ENCODE peak calls at places on chromosomes 11 and 22, in six cellular contexts. F, I, A, V, N and H are unnamed samples.

GRCh38 chr11:15692739-15693138 is 578.0 kb downstream of the INSC start:
- DNase-seq in I (peak), A (no peak), F (no peak), V (no peak), N (no peak), H (no peak)

GRCh38 chr11:35483131-35483800 is 42.1 kb downstream of the PAMR1 start:
- DNase-seq in N (no peak), I (no peak), F (no peak), A (no peak), V (no peak), H (no peak)

GRCh38 chr22:35325209-35325608 is 25.5 kb downstream of the TOM1 start:
- DNase-seq in N (no peak), I (no peak), V (no peak), F (no peak), A (no peak), H (no peak)

GRCh38 chr22:42949159-42949558 is 65.8 kb downstream of the PACSIN2 start:
- DNase-seq in V (no peak), F (no peak), A (no peak), N (no peak), I (no peak), H (no peak)

GRCh38 chr11:60377737-60378136 is 595 bp upstream of the MS4A7 start:
- DNase-seq in N (peak), F (no peak), V (no peak), A (no peak), I (no peak), H (no peak)

GRCh38 chr11:73746701-73747100 is 14.2 kb downstream of the RAB6A start:
- DNase-seq in N (no peak), F (no peak), A (no peak), V (no peak), I (no peak), H (no peak)

GRCh38 chr22:37105154-37105553 is 4.4 kb downstream of the TMPRSS6 start:
- DNase-seq in F (no peak), A (no peak), V (no peak), I (no peak), N (no peak), H (no peak)

GRCh38 chr22:27197618-27198017 is 540.2 kb downstream of the MIAT start:
- DNase-seq in A (no peak), F (peak), I (no peak), V (no peak), N (no peak), H (no peak)

GRCh38 chr11:68365943-68366435 is 53.6 kb downstream of the LRP5 start:
- DNase-seq in V (no peak), N (no peak), A (no peak), I (no peak), F (no peak), H (no peak)

GRCh38 chr11:106482920-106483761 is 405.7 kb downstream of the AASDHPPT start:
- DNase-seq in A (no peak), N (no peak), F (no peak), V (no peak), I (no peak), H (peak)

GRCh38 chr11:85772700-85773099 is 38.2 kb downstream of the SYTL2 start:
- DNase-seq in F (no peak), A (no peak), N (no peak), V (peak), I (no peak), H (no peak)

GRCh38 chr11:20351870-20352269 is 11.6 kb upstream of the HTATIP2 start:
- DNase-seq in F (no peak), N (no peak), I (no peak), A (no peak), V (no peak), H (no peak)

GRCh38 chr11:57485217-57486007 is 25.1 kb downstream of the RTN4RL2 start:
- DNase-seq in F (no peak), N (no peak), V (no peak), A (no peak), I (no peak), H (no peak)

GRCh38 chr11:66360406-66361073 is 11.0 kb downstream of the SLC29A2 start:
- DNase-seq in I (no peak), N (no peak), V (no peak), F (peak), A (no peak), H (no peak)

GRCh38 chr11:34206598-34207300 is 101.3 kb downstream of the NAT10 start:
- DNase-seq in N (no peak), A (no peak), I (no peak), F (no peak), V (no peak), H (no peak)

GRCh38 chr11:63986932-63987513 is 785 bp downstream of the OTUB1 start:
- DNase-seq in V (no peak), F (no peak), I (no peak), N (no peak), A (no peak), H (no peak)

GRCh38 chr11:63991558-63991957 is 5.3 kb downstream of the OTUB1 start:
- DNase-seq in I (no peak), A (no peak), F (no peak), V (no peak), N (no peak), H (no peak)

GRCh38 chr11:63986156-63986931 is at the start of gene OTUB1:
- DNase-seq in V (peak), I (peak), A (peak), F (peak), N (peak), H (peak)

DNA sequence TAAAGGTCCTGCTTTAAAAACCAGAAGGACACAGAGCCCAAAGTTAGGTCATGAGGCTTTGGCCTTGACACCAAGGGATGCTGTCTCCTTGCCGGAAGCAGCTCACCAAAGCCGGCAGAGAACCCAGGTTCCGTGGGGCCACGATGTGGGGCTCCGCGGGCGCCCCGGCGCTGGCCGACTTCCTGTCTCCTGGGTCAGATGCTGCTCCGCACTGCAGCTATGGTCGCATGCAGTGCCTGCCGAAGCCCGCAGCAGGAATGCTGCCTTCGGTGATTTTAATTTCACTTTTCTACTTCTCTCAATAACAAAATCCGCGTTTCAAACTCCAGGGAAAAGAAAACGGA is 454 bp upstream of the OTUB1 start:
- DNase-seq in I (no peak), V (peak), N (peak), A (peak), F (peak), H (no peak)
- TF ChIP-seq CREB1 in I (no peak), V (no peak), N (no peak), A (no peak), F (no peak), H (no peak)

GRCh38 chr11:104036603-104037394 is at the start of gene DDI1:
- DNase-seq in N (no peak), A (no peak), V (no peak), F (no peak), I (no peak), H (no peak)
- TF ChIP-seq CREB1 in N (no peak), A (no peak), V (no peak), F (no peak), I (no peak), H (no peak)

DNA sequence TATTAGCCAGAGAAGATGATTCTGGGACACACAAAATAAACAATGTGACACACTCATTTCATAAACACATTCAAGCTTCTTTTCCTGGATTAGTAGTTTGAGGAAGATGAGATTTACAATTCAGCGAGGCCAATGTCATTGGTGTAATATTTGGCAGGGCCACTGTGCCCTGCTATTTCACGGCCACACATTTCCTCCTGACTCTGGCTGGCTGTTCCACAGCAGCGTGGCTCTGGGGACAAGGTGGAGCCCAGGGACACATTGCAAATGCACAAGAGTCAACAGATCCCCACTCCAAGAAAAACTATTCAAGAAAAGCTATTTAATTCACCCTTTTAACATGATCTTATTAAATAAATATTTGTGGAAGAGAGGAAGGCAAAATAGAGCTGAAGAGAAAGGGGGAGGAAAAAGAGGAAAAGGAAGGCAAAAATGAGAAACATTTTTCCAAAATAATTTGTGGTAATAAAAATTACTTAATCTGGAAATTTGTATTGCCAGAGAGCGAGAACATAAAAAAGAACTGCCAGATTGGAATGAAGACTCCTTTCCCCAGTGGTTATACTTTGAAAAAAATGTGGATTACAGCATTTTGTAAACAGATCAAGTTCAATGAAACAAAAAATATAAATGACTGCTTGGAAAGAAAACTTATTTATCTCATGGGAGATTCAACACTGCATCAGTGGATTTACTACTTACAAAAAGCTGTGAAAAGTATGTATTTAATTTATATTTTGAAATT is 27.1 kb downstream of the NXPE2 start:
- DNase-seq in I (no peak), N (no peak), V (no peak), F (no peak), A (no peak), H (no peak)
- TF ChIP-seq CREB1 in I (no peak), N (no peak), V (no peak), F (no peak), A (no peak), H (no peak)

GRCh38 chr11:70577258-70577603 is 178.9 kb downstream of the CTTN start:
- DNase-seq in I (no peak), A (no peak), N (no peak), F (no peak), V (no peak), H (no peak)
- TF ChIP-seq CREB1 in I (no peak), A (no peak), N (no peak), F (no peak), V (no peak), H (no peak)

GRCh38 chr22:48796295-48797015 is 1031.2 kb downstream of the BRD1 start:
- DNase-seq in A (peak), N (no peak), I (peak), V (no peak), F (no peak), H (no peak)

GRCh38 chr22:48800036-48800885 is 1027.4 kb downstream of the BRD1 start:
- DNase-seq in V (no peak), A (no peak), I (no peak), N (no peak), F (no peak), H (no peak)

GRCh38 chr22:48797731-48798130 is 1029.9 kb downstream of the BRD1 start:
- DNase-seq in V (no peak), A (no peak), I (no peak), N (no peak), F (no peak), H (no peak)

GRCh38 chr22:48799227-48799970 is 1028.3 kb downstream of the BRD1 start:
- DNase-seq in V (no peak), N (no peak), F (no peak), A (no peak), I (no peak), H (no peak)

DNA sequence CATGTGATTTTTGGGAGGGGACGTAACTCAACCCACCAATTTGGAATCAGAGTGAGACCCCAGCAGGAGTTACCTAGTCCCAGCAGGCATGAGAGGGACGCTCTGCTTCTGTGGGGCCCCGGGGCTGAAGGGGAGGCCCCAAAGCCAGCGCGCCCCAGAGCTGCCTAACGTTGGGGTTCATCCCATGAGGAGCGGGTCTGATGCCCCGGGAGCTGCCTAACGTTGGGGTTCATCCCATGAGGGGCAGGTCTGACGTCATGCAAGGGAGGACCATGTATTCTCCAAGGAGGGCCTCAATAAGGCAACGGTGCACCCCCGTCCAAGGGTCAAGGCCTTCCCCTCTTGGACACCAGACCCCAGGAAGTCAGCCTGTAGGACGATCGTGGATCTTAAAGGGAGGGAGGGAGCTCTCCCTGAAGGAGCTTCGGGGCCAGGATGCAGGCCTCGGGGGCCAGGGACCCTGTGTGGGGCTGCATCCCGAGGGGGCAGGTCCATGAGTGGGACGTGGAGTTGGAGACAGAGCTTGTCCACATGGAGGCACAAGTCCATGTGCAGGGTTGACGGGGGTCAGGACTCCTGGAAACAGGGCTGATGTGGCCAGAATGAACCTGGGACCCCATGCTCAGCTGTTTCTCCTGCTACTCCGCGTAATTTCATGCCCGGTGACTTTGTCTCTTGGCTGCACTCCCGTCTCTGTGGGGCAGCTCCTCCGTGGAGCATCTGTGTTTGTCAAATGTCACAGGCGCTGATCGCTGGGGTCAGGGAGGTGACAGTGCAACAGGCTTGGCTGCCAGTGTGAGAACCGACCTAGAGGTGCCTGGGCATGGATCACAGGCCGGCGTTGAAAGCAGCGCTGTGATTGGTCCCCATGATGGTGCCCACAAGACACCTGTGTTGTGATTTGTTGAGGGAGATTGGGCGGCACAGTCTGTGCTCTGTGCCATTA is 1029.1 kb downstream of the BRD1 start:
- DNase-seq in F (no peak), N (no peak), A (no peak), V (no peak), I (no peak), H (no peak)
- TF ChIP-seq CREB1 in F (no peak), N (no peak), A (no peak), V (no peak), I (no peak), H (peak)

GRCh38 chr11:13007182-13007581 is 1.9 kb upstream of the RASSF10 start:
- DNase-seq in F (no peak), V (no peak), I (no peak), N (no peak), A (no peak), H (peak)
- TF ChIP-seq CREB1 in F (no peak), V (no peak), I (no peak), N (no peak), A (no peak), H (no peak)

DNA sequence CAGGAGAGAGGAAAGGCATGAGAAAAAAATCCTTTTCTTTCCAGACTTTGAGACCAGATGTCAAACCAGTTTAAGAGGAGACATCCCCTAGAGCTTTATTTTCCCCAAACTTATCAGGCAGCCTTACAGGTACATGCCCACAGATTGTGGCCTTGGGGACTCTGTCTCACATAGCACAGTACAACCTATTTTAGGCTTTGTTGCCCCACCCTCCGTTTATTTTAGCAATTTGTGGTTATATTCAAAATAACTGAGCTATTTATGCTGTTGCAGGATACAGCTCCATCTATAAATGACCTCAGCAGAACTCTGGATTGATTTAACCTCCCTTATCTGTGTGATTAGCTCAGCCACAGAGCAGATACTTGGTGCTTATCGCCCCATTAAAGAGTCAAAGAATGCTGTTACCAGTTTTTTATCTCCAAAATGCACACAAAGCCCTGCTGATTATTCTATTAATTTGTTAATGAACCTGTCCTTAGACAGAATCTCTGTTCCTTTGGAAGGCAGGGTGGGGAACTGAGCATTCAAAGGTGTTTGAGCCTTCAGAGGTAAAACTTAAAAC is 525.2 kb downstream of the OPCML start:
- DNase-seq in I (no peak), A (no peak), N (no peak), V (no peak), F (no peak), H (no peak)
- TF ChIP-seq CREB1 in I (no peak), A (no peak), N (no peak), V (no peak), F (no peak), H (no peak)

GRCh38 chr11:11349051-11349450 is 4.0 kb downstream of the CSNK2A3 start:
- DNase-seq in A (no peak), I (no peak), V (no peak), F (no peak), N (no peak), H (no peak)

GRCh38 chr11:11348303-11348702 is 4.7 kb downstream of the CSNK2A3 start:
- DNase-seq in I (no peak), N (no peak), V (no peak), A (no peak), F (no peak), H (no peak)

GRCh38 chr11:11351042-11351586 is 1.9 kb downstream of the CSNK2A3 start:
- DNase-seq in N (no peak), V (no peak), A (no peak), I (no peak), F (no peak), H (no peak)

GRCh38 chr11:11347583-11347982 is 5.5 kb downstream of the CSNK2A3 start:
- DNase-seq in I (no peak), A (no peak), V (no peak), N (no peak), F (no peak), H (no peak)

DNA sequence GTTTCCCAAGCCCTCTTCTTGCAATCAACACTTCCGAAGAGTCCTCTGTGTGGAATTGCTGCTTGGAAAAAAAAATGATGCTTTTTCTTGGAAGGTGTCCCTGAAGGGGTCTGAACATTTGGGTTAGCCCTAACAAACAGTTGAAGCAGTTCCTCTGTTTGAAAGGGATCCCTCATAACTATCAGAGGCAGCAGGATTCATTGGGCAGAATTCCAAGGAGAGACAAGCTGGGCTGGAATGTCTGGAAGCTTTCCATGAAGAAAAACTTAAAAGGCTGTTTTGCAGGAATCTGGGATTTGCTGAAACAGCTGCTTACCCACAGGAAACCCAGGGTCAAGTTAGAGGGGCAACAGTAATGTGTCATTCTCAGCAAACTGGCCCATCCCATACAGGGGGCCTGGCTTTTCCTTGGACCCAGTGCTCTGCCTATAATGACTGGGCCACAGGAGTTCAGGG is 3.2 kb downstream of the CSNK2A3 start:
- DNase-seq in I (no peak), V (no peak), F (no peak), A (no peak), N (no peak), H (no peak)
- TF ChIP-seq CREB1 in I (no peak), V (no peak), F (no peak), A (no peak), N (no peak), H (no peak)

GRCh38 chr11:14059491-14059890 is 97.0 kb downstream of the SPON1 start:
- DNase-seq in V (peak), I (no peak), A (no peak), F (no peak), N (no peak), H (no peak)
- TF ChIP-seq CREB1 in V (no peak), I (no peak), A (no peak), F (no peak), N (no peak), H (no peak)